ENCODE peak calls at places on chromosome 14, in nine cellular contexts. N is effector CD8-positive, alpha-beta T cell; B is NCI-H446 treated with DMSO at 0.1 percent for 48 hours; W is HS-5; E is amniotic epithelial cell; J is cardiac fibroblast; P is AG04449; Y is GM23248; K is Peyer's patch. H is an unnamed sample.

GRCh38 chr14:92751819-92752218 is 3.4 kb upstream of the LGMN start:
- DNase-seq in W (no peak), K (no peak), Y (no peak), N (no peak), E (no peak), B (no peak), P (no peak), J (no peak), H (no peak)

GRCh38 chr14:103354141-103354540 is 20.1 kb downstream of the EIF5 start:
- DNase-seq in W (no peak), J (no peak), N (no peak), K (no peak), E (no peak), Y (no peak), P (no peak), B (no peak), H (no peak)

GRCh38 chr14:23182372-23183014 is 967 bp downstream of the SLC7A8 start:
- DNase-seq in J (no peak), E (no peak), N (peak; percentile 21), Y (peak; percentile 53), K (peak; percentile 67), B (no peak), W (no peak), P (no peak), H (peak; percentile 76)

GRCh38 chr14:90140298-90140955 is 78.6 kb downstream of the KCNK13 start:
- DNase-seq in N (no peak), W (no peak), B (no peak), Y (no peak), K (no peak), E (no peak), P (no peak), J (no peak), H (no peak)

GRCh38 chr14:64113279-64113678 is 180.9 kb downstream of the ESR2 start:
- DNase-seq in Y (no peak), W (no peak), J (no peak), P (no peak), B (no peak), K (peak; percentile 83), N (no peak), E (no peak), H (peak; percentile 78)

GRCh38 chr14:99968156-99968920 is 96.9 kb upstream of the EVL start:
- DNase-seq in N (no peak), P (peak; percentile 59), W (peak; percentile 36), Y (peak; percentile 93), E (peak; percentile 46), K (no peak), B (no peak), J (peak; percentile 63), H (no peak)

GRCh38 chr14:101071493-101071891 is 168.0 kb upstream of the RTL1 start:
- DNase-seq in W (no peak), B (no peak), Y (no peak), J (no peak), K (peak; percentile 19), P (no peak), E (no peak), N (no peak), H (peak; percentile 7)

GRCh38 chr14:20679907-20680306 is 4.5 kb upstream of the RNASE4 start:
- DNase-seq in W (no peak), E (no peak), B (peak; percentile 22), J (peak; percentile 53), K (no peak), P (no peak), Y (peak; percentile 41), N (peak; percentile 17), H (no peak)

GRCh38 chr14:37142835-37143499 is 29.4 kb downstream of the SLC25A21 start:
- DNase-seq in B (no peak), K (no peak), P (no peak), Y (peak; percentile 68), J (no peak), W (no peak), E (peak; percentile 49), N (no peak), H (no peak)